ENCODE peak calls at places on chromosomes 7 and 10, in six cellular contexts. One of them, this sample, is unnamed.

GRCh38 chr10:22320591-22321155 is at the start of gene BMI1:
- DNase-seq in kidney: peak; percentile 93
- DNase-seq in transverse colon: peak; percentile 80
- DNase-seq in thoracic aorta: no peak
- DNase-seq in endothelial cell: peak; percentile 70
- DNase-seq in BJ: no peak
- DNase-seq in this sample: peak; percentile 54

GRCh38 chr7:135527025-135527424 is 17.1 kb upstream of the CNOT4 start:
- DNase-seq in kidney: no peak
- DNase-seq in transverse colon: no peak
- DNase-seq in thoracic aorta: no peak
- DNase-seq in endothelial cell: no peak
- DNase-seq in BJ: no peak
- DNase-seq in this sample: no peak

GRCh38 chr7:146791344-146792300 is 675.0 kb downstream of the CNTNAP2 start:
- DNase-seq in kidney: no peak
- DNase-seq in transverse colon: no peak
- DNase-seq in thoracic aorta: no peak
- DNase-seq in endothelial cell: no peak
- DNase-seq in BJ: no peak
- DNase-seq in this sample: no peak

GRCh38 chr10:93458821-93459257 is 23.3 kb downstream of the MYOF start:
- DNase-seq in kidney: peak; percentile 91
- DNase-seq in transverse colon: peak; percentile 63
- DNase-seq in thoracic aorta: peak; percentile 93
- DNase-seq in endothelial cell: no peak
- DNase-seq in BJ: peak; percentile 100
- DNase-seq in this sample: no peak

GRCh38 chr10:64041185-64041988 is 520.2 kb downstream of the REEP3 start:
- DNase-seq in kidney: peak; percentile 84
- DNase-seq in transverse colon: peak; percentile 76
- DNase-seq in thoracic aorta: no peak
- DNase-seq in endothelial cell: peak; percentile 72
- DNase-seq in BJ: peak; percentile 3
- DNase-seq in this sample: peak; percentile 67

GRCh38 chr7:103996017-103996551 is 6.6 kb upstream of the RELN start:
- DNase-seq in kidney: no peak
- DNase-seq in transverse colon: no peak
- DNase-seq in thoracic aorta: no peak
- DNase-seq in endothelial cell: no peak
- DNase-seq in BJ: no peak
- DNase-seq in this sample: no peak

GRCh38 chr7:35593896-35594295 is 101.0 kb downstream of the HERPUD2 start:
- DNase-seq in kidney: no peak
- DNase-seq in transverse colon: no peak
- DNase-seq in thoracic aorta: no peak
- DNase-seq in endothelial cell: peak; percentile 47
- DNase-seq in BJ: no peak
- DNase-seq in this sample: no peak

GRCh38 chr10:103921750-103922195 is 3.8 kb upstream of the STN1 start:
- DNase-seq in kidney: no peak
- DNase-seq in transverse colon: peak; percentile 40
- DNase-seq in thoracic aorta: no peak
- DNase-seq in endothelial cell: no peak
- DNase-seq in BJ: no peak
- DNase-seq in this sample: no peak

GRCh38 chr7:141452911-141453310 is 98.3 kb upstream of the AGK start:
- DNase-seq in kidney: no peak
- DNase-seq in transverse colon: no peak
- DNase-seq in thoracic aorta: no peak
- DNase-seq in endothelial cell: no peak
- DNase-seq in BJ: no peak
- DNase-seq in this sample: no peak

GRCh38 chr10:112950714-112951348 is 784 bp downstream of the TCF7L2 start:
- DNase-seq in kidney: peak; percentile 74
- DNase-seq in transverse colon: peak; percentile 24
- DNase-seq in thoracic aorta: no peak
- DNase-seq in endothelial cell: peak; percentile 38
- DNase-seq in BJ: no peak
- DNase-seq in this sample: peak; percentile 19

GRCh38 chr7:109939207-109939606 is 1151.7 kb upstream of the LRRN3 start:
- DNase-seq in kidney: no peak
- DNase-seq in transverse colon: no peak
- DNase-seq in thoracic aorta: no peak
- DNase-seq in endothelial cell: no peak
- DNase-seq in BJ: no peak
- DNase-seq in this sample: no peak

GRCh38 chr7:41702635-41703371 is at the start of gene INHBA:
- DNase-seq in kidney: no peak
- DNase-seq in transverse colon: no peak
- DNase-seq in thoracic aorta: no peak
- DNase-seq in endothelial cell: no peak
- DNase-seq in BJ: peak; percentile 42
- DNase-seq in this sample: no peak

GRCh38 chr10:117496616-117497028 is 45.9 kb upstream of the EMX2 start:
- DNase-seq in kidney: peak; percentile 89
- DNase-seq in transverse colon: peak; percentile 81
- DNase-seq in thoracic aorta: peak; percentile 15
- DNase-seq in endothelial cell: peak; percentile 92
- DNase-seq in BJ: no peak
- DNase-seq in this sample: peak; percentile 54

GRCh38 chr10:76403876-76404275 is 972.5 kb downstream of the LRMDA start:
- DNase-seq in kidney: no peak
- DNase-seq in transverse colon: no peak
- DNase-seq in thoracic aorta: no peak
- DNase-seq in endothelial cell: no peak
- DNase-seq in BJ: no peak
- DNase-seq in this sample: no peak

GRCh38 chr7:4383584-4383983 is 298.5 kb upstream of the FOXK1 start:
- DNase-seq in kidney: no peak
- DNase-seq in transverse colon: no peak
- DNase-seq in thoracic aorta: no peak
- DNase-seq in endothelial cell: no peak
- DNase-seq in BJ: no peak
- DNase-seq in this sample: no peak

GRCh38 chr7:11540271-11540761 is 291.7 kb downstream of the THSD7A start:
- DNase-seq in kidney: no peak
- DNase-seq in transverse colon: no peak
- DNase-seq in thoracic aorta: no peak
- DNase-seq in endothelial cell: no peak
- DNase-seq in BJ: no peak
- DNase-seq in this sample: no peak

GRCh38 chr10:70694410-70695179 is 22.3 kb downstream of the ADAMTS14 start:
- DNase-seq in kidney: no peak
- DNase-seq in transverse colon: no peak
- DNase-seq in thoracic aorta: no peak
- DNase-seq in endothelial cell: no peak
- DNase-seq in BJ: no peak
- DNase-seq in this sample: no peak

GRCh38 chr10:116704926-116705325 is 37.4 kb downstream of the HSPA12A start:
- DNase-seq in kidney: no peak
- DNase-seq in transverse colon: no peak
- DNase-seq in thoracic aorta: no peak
- DNase-seq in endothelial cell: no peak
- DNase-seq in BJ: no peak
- DNase-seq in this sample: no peak

GRCh38 chr7:42946616-42946928 is 14.4 kb downstream of the MRPL32 start:
- DNase-seq in kidney: no peak
- DNase-seq in transverse colon: no peak
- DNase-seq in thoracic aorta: no peak
- DNase-seq in endothelial cell: no peak
- DNase-seq in BJ: no peak
- DNase-seq in this sample: no peak

GRCh38 chr7:107267138-107267537 is 98.3 kb downstream of the HBP1 start:
- DNase-seq in kidney: no peak
- DNase-seq in transverse colon: no peak
- DNase-seq in thoracic aorta: no peak
- DNase-seq in endothelial cell: no peak
- DNase-seq in BJ: no peak
- DNase-seq in this sample: no peak

GRCh38 chr10:131862548-131862947 is 38.3 kb upstream of the PPP2R2D start:
- DNase-seq in kidney: peak; percentile 71
- DNase-seq in transverse colon: no peak
- DNase-seq in thoracic aorta: no peak
- DNase-seq in endothelial cell: no peak
- DNase-seq in BJ: no peak
- DNase-seq in this sample: no peak

DNA sequence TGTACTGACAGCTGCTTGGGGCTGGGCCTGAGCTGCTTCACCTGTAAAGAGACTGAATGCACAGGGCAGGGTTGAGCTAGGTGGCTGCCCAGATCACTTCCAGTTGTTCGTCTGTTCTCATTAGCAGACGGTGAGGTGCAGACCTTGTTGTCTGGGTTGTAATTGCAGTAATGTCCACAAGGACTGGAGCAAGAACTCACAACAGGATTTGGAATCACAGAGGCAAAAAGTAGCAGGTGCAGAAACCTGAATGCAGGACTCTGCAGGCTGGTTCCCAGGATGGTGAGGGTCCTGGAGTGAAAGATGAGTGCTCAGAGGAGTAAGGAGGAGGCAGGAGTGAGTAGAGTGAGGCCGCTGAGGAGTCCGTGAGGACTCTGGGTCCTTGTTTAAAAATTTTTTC is 9.2 kb downstream of the ZSCAN25 start:
- DNase-seq in kidney: no peak
- DNase-seq in transverse colon: no peak
- DNase-seq in thoracic aorta: no peak
- DNase-seq in endothelial cell: no peak
- DNase-seq in BJ: no peak
- DNase-seq in this sample: no peak
- TF ChIP-seq CTCF in kidney: no peak
- TF ChIP-seq CTCF in transverse colon: no peak
- TF ChIP-seq CTCF in thoracic aorta: no peak
- TF ChIP-seq CTCF in endothelial cell: peak; percentile 23
- TF ChIP-seq CTCF in BJ: no peak
- TF ChIP-seq CTCF in this sample: no peak

DNA sequence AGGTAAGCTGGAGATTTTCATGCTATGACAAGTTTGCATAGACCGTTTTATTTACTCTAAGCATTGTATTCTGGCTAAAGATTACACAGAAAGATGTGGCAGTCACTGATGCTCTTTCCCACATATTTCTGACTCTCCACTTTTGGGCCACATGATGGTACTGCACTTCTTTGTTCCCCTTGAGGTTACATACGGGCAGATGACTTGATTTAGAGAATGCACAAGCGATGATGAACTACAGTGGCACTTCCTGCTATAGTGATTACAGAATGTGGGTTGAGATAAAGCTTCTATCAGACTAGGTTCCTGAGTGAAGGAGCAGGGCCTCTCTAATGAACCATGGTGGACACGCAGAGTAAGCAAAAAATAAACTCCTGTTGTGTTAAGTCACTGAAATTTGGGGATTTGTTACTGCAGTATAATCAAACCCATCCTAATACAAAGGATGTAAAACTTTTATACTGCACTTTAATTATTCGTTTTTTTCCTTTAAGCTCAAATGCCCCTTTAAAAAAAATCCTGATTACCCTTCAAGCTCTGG is 177.9 kb downstream of the TAX1BP1 start:
- DNase-seq in kidney: no peak
- DNase-seq in transverse colon: no peak
- DNase-seq in thoracic aorta: no peak
- DNase-seq in endothelial cell: no peak
- DNase-seq in BJ: no peak
- DNase-seq in this sample: no peak
- TF ChIP-seq CTCF in kidney: no peak
- TF ChIP-seq CTCF in transverse colon: no peak
- TF ChIP-seq CTCF in thoracic aorta: no peak
- TF ChIP-seq CTCF in endothelial cell: no peak
- TF ChIP-seq CTCF in BJ: no peak
- TF ChIP-seq CTCF in this sample: no peak

GRCh38 chr7:74023786-74024185 is 4.2 kb upstream of the ELN start:
- DNase-seq in kidney: peak; percentile 71
- DNase-seq in transverse colon: no peak
- DNase-seq in thoracic aorta: no peak
- DNase-seq in endothelial cell: no peak
- DNase-seq in BJ: no peak
- DNase-seq in this sample: no peak

GRCh38 chr7:74021546-74022320 is 6.2 kb upstream of the ELN start:
- DNase-seq in kidney: no peak
- DNase-seq in transverse colon: no peak
- DNase-seq in thoracic aorta: no peak
- DNase-seq in endothelial cell: no peak
- DNase-seq in BJ: no peak
- DNase-seq in this sample: no peak

GRCh38 chr7:74022507-74022906 is 5.5 kb upstream of the ELN start:
- DNase-seq in kidney: no peak
- DNase-seq in transverse colon: no peak
- DNase-seq in thoracic aorta: no peak
- DNase-seq in endothelial cell: no peak
- DNase-seq in BJ: no peak
- DNase-seq in this sample: no peak

GRCh38 chr7:74025146-74025545 is 2.8 kb upstream of the ELN start:
- DNase-seq in kidney: no peak
- DNase-seq in transverse colon: no peak
- DNase-seq in thoracic aorta: no peak
- DNase-seq in endothelial cell: no peak
- DNase-seq in BJ: no peak
- DNase-seq in this sample: no peak

GRCh38 chr7:74023037-74023436 is 4.9 kb upstream of the ELN start:
- DNase-seq in kidney: peak; percentile 94
- DNase-seq in transverse colon: no peak
- DNase-seq in thoracic aorta: peak; percentile 79
- DNase-seq in endothelial cell: no peak
- DNase-seq in BJ: no peak
- DNase-seq in this sample: no peak
- TF ChIP-seq CTCF in kidney: no peak
- TF ChIP-seq CTCF in transverse colon: no peak
- TF ChIP-seq CTCF in thoracic aorta: no peak
- TF ChIP-seq CTCF in endothelial cell: no peak
- TF ChIP-seq CTCF in BJ: peak; percentile 37
- TF ChIP-seq CTCF in this sample: no peak

GRCh38 chr7:115987486-115987885 is 43.1 kb downstream of the TFEC start:
- DNase-seq in kidney: no peak
- DNase-seq in transverse colon: no peak
- DNase-seq in thoracic aorta: no peak
- DNase-seq in endothelial cell: no peak
- DNase-seq in BJ: no peak
- DNase-seq in this sample: no peak

GRCh38 chr7:115980175-115980574 is 50.4 kb downstream of the TFEC start:
- DNase-seq in kidney: no peak
- DNase-seq in transverse colon: no peak
- DNase-seq in thoracic aorta: no peak
- DNase-seq in endothelial cell: no peak
- DNase-seq in BJ: no peak
- DNase-seq in this sample: no peak

GRCh38 chr7:115984105-115984504 is 46.5 kb downstream of the TFEC start:
- DNase-seq in kidney: no peak
- DNase-seq in transverse colon: no peak
- DNase-seq in thoracic aorta: no peak
- DNase-seq in endothelial cell: no peak
- DNase-seq in BJ: no peak
- DNase-seq in this sample: no peak
- TF ChIP-seq CTCF in kidney: no peak
- TF ChIP-seq CTCF in transverse colon: no peak
- TF ChIP-seq CTCF in thoracic aorta: no peak
- TF ChIP-seq CTCF in endothelial cell: no peak
- TF ChIP-seq CTCF in BJ: no peak
- TF ChIP-seq CTCF in this sample: no peak

This sample was measured in natural killer cell.